ENCODE peak calls at places on chromosomes 3 and 15, in nine cellular contexts. One of them, this sample, is unnamed. For H3K27me3, the result is how much of the 10 kb centered on the place peaks cover.

GRCh38 chr3:196501316-196502064 is 2.1 kb downstream of the RNF168 start:
- DNase-seq in heart right ventricle: no peak
- DNase-seq in gastrocnemius medialis: no peak
- DNase-seq in uterus: no peak
- DNase-seq in iPS DF 6.9: no peak
- DNase-seq in dorsolateral prefrontal cortex: no peak
- DNase-seq in upper lobe of right lung: no peak
- DNase-seq in suprapubic skin: no peak
- DNase-seq in AG04450: no peak
- DNase-seq in this sample: no peak

GRCh38 chr3:64072111-64072510 is 48.8 kb upstream of the PSMD6 start:
- DNase-seq in uterus: no peak
- DNase-seq in dorsolateral prefrontal cortex: no peak
- DNase-seq in suprapubic skin: no peak
- DNase-seq in AG04450: no peak
- DNase-seq in gastrocnemius medialis: no peak
- DNase-seq in upper lobe of right lung: no peak
- DNase-seq in heart right ventricle: no peak
- DNase-seq in iPS DF 6.9: no peak
- DNase-seq in this sample: no peak

GRCh38 chr15:32849769-32850668 is 132.2 kb downstream of the GREM1 start:
- DNase-seq in dorsolateral prefrontal cortex: no peak
- DNase-seq in iPS DF 6.9: no peak
- DNase-seq in heart right ventricle: no peak
- DNase-seq in gastrocnemius medialis: no peak
- DNase-seq in suprapubic skin: no peak
- DNase-seq in upper lobe of right lung: no peak
- DNase-seq in AG04450: peak
- DNase-seq in uterus: no peak
- DNase-seq in this sample: no peak

GRCh38 chr3:117873236-117873635 is 1161.4 kb downstream of the IGSF11 start:
- DNase-seq in iPS DF 6.9: no peak
- DNase-seq in gastrocnemius medialis: no peak
- DNase-seq in AG04450: no peak
- DNase-seq in uterus: peak
- DNase-seq in upper lobe of right lung: no peak
- DNase-seq in heart right ventricle: peak
- DNase-seq in suprapubic skin: no peak
- DNase-seq in dorsolateral prefrontal cortex: peak
- DNase-seq in this sample: no peak

GRCh38 chr3:130933801-130934345 is 40.0 kb downstream of the ATP2C1 start:
- DNase-seq in iPS DF 6.9: no peak
- DNase-seq in heart right ventricle: no peak
- DNase-seq in AG04450: no peak
- DNase-seq in dorsolateral prefrontal cortex: no peak
- DNase-seq in uterus: no peak
- DNase-seq in gastrocnemius medialis: no peak
- DNase-seq in upper lobe of right lung: no peak
- DNase-seq in suprapubic skin: no peak
- DNase-seq in this sample: no peak

GRCh38 chr3:27696906-27697305 is 25.2 kb downstream of the EOMES start:
- DNase-seq in upper lobe of right lung: no peak
- DNase-seq in dorsolateral prefrontal cortex: no peak
- DNase-seq in suprapubic skin: no peak
- DNase-seq in AG04450: no peak
- DNase-seq in heart right ventricle: no peak
- DNase-seq in uterus: no peak
- DNase-seq in gastrocnemius medialis: no peak
- DNase-seq in iPS DF 6.9: no peak
- DNase-seq in this sample: no peak

GRCh38 chr3:183818706-183819624 is 6.4 kb downstream of the MAP6D1 start:
- DNase-seq in upper lobe of right lung: no peak
- DNase-seq in uterus: no peak
- DNase-seq in AG04450: no peak
- DNase-seq in dorsolateral prefrontal cortex: peak
- DNase-seq in iPS DF 6.9: no peak
- DNase-seq in suprapubic skin: no peak
- DNase-seq in heart right ventricle: no peak
- DNase-seq in gastrocnemius medialis: no peak
- DNase-seq in this sample: no peak

GRCh38 chr3:180018588-180018987 is 18.1 kb downstream of the PEX5L start:
- DNase-seq in iPS DF 6.9: no peak
- DNase-seq in uterus: no peak
- DNase-seq in upper lobe of right lung: no peak
- DNase-seq in AG04450: no peak
- DNase-seq in dorsolateral prefrontal cortex: peak
- DNase-seq in heart right ventricle: no peak
- DNase-seq in suprapubic skin: no peak
- DNase-seq in gastrocnemius medialis: no peak
- DNase-seq in this sample: no peak

GRCh38 chr3:42235532-42235931 is 30.5 kb downstream of the CCK start:
- DNase-seq in dorsolateral prefrontal cortex: no peak
- DNase-seq in AG04450: no peak
- DNase-seq in suprapubic skin: no peak
- DNase-seq in heart right ventricle: no peak
- DNase-seq in upper lobe of right lung: no peak
- DNase-seq in iPS DF 6.9: no peak
- DNase-seq in uterus: no peak
- DNase-seq in gastrocnemius medialis: no peak
- DNase-seq in this sample: no peak

GRCh38 chr3:39388741-39389248 is 5.6 kb downstream of the SLC25A38 start:
- DNase-seq in dorsolateral prefrontal cortex: no peak
- DNase-seq in upper lobe of right lung: no peak
- DNase-seq in suprapubic skin: no peak
- DNase-seq in uterus: no peak
- DNase-seq in heart right ventricle: no peak
- DNase-seq in AG04450: no peak
- DNase-seq in iPS DF 6.9: no peak
- DNase-seq in gastrocnemius medialis: no peak
- DNase-seq in this sample: no peak

GRCh38 chr15:31405200-31405929 is 78.7 kb downstream of the KLF13 start:
- DNase-seq in AG04450: no peak
- DNase-seq in uterus: no peak
- DNase-seq in gastrocnemius medialis: no peak
- DNase-seq in suprapubic skin: no peak
- DNase-seq in heart right ventricle: no peak
- DNase-seq in dorsolateral prefrontal cortex: no peak
- DNase-seq in iPS DF 6.9: no peak
- DNase-seq in upper lobe of right lung: no peak
- DNase-seq in this sample: no peak

GRCh38 chr3:72594615-72595215 is 253.5 kb downstream of the SHQ1 start:
- DNase-seq in gastrocnemius medialis: no peak
- DNase-seq in suprapubic skin: no peak
- DNase-seq in uterus: no peak
- DNase-seq in AG04450: no peak
- DNase-seq in upper lobe of right lung: no peak
- DNase-seq in dorsolateral prefrontal cortex: no peak
- DNase-seq in iPS DF 6.9: no peak
- DNase-seq in heart right ventricle: no peak
- DNase-seq in this sample: no peak

GRCh38 chr3:31043184-31043819 is 148.8 kb upstream of the GADL1 start:
- DNase-seq in AG04450: no peak
- DNase-seq in suprapubic skin: no peak
- DNase-seq in iPS DF 6.9: no peak
- DNase-seq in heart right ventricle: no peak
- DNase-seq in gastrocnemius medialis: no peak
- DNase-seq in upper lobe of right lung: no peak
- DNase-seq in dorsolateral prefrontal cortex: no peak
- DNase-seq in uterus: no peak
- DNase-seq in this sample: no peak

GRCh38 chr3:61927332-61927731 is 366.0 kb downstream of the PTPRG start:
- DNase-seq in suprapubic skin: peak
- DNase-seq in gastrocnemius medialis: peak
- DNase-seq in AG04450: peak
- DNase-seq in uterus: peak
- DNase-seq in upper lobe of right lung: no peak
- DNase-seq in iPS DF 6.9: no peak
- DNase-seq in dorsolateral prefrontal cortex: peak
- DNase-seq in heart right ventricle: peak
- DNase-seq in this sample: no peak

GRCh38 chr15:32861741-32862140 is 143.9 kb downstream of the GREM1 start:
- DNase-seq in upper lobe of right lung: peak
- DNase-seq in AG04450: no peak
- DNase-seq in uterus: no peak
- DNase-seq in gastrocnemius medialis: no peak
- DNase-seq in iPS DF 6.9: no peak
- DNase-seq in heart right ventricle: no peak
- DNase-seq in suprapubic skin: peak
- DNase-seq in dorsolateral prefrontal cortex: peak
- DNase-seq in this sample: no peak

GRCh38 chr15:32718822-32719716 is 1.3 kb downstream of the GREM1 start:
- DNase-seq in gastrocnemius medialis: no peak
- DNase-seq in dorsolateral prefrontal cortex: no peak
- DNase-seq in upper lobe of right lung: no peak
- DNase-seq in iPS DF 6.9: no peak
- DNase-seq in heart right ventricle: no peak
- DNase-seq in AG04450: no peak
- DNase-seq in suprapubic skin: no peak
- DNase-seq in uterus: no peak
- DNase-seq in this sample: no peak

GRCh38 chr15:40183636-40184463 is 23.0 kb downstream of the BUB1B start:
- DNase-seq in upper lobe of right lung: no peak
- DNase-seq in gastrocnemius medialis: no peak
- DNase-seq in suprapubic skin: no peak
- DNase-seq in dorsolateral prefrontal cortex: no peak
- DNase-seq in AG04450: no peak
- DNase-seq in iPS DF 6.9: no peak
- DNase-seq in uterus: no peak
- DNase-seq in heart right ventricle: no peak
- DNase-seq in this sample: no peak

GRCh38 chr15:29734917-29735572 is 87.2 kb downstream of the TJP1 start:
- DNase-seq in dorsolateral prefrontal cortex: no peak
- DNase-seq in iPS DF 6.9: no peak
- DNase-seq in suprapubic skin: no peak
- DNase-seq in gastrocnemius medialis: no peak
- DNase-seq in upper lobe of right lung: no peak
- DNase-seq in heart right ventricle: no peak
- DNase-seq in uterus: no peak
- DNase-seq in AG04450: no peak
- DNase-seq in this sample: no peak

GRCh38 chr15:50180578-50180977 is 1.4 kb upstream of the SLC27A2 start:
- DNase-seq in AG04450: no peak
- DNase-seq in uterus: no peak
- DNase-seq in suprapubic skin: no peak
- DNase-seq in dorsolateral prefrontal cortex: no peak
- DNase-seq in upper lobe of right lung: no peak
- DNase-seq in gastrocnemius medialis: no peak
- DNase-seq in heart right ventricle: no peak
- DNase-seq in iPS DF 6.9: no peak
- DNase-seq in this sample: no peak
- H3K27me3 ChIP-seq in AG04450: under half
- H3K27me3 ChIP-seq in uterus: under half
- H3K27me3 ChIP-seq in suprapubic skin: under half
- H3K27me3 ChIP-seq in dorsolateral prefrontal cortex: under half
- H3K27me3 ChIP-seq in upper lobe of right lung: under half
- H3K27me3 ChIP-seq in gastrocnemius medialis: under half
- H3K27me3 ChIP-seq in heart right ventricle: under half
- H3K27me3 ChIP-seq in iPS DF 6.9: under half
- H3K27me3 ChIP-seq in this sample: under half

DNA sequence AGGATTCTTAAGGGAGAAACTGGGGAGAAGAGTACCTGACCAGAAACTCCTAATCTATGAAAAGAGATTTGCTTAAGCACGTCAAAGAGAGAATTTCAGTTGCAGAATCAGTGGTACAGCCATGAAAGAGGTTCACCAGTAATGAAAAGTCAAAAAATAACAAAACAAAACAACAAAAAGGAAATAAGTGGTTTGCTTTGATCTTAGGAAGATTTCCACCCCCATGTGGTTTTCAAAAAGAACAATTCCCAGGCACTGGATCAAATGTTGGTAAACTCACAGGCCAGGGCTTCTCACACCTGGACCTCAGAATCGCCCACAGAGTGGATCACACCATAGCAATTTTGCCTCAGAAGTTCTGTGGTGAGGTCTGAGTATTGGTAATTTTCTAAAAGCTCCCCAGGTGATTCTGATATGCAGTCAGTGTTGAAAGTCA is 67.5 kb downstream of the TMEM39A start:
- DNase-seq in gastrocnemius medialis: no peak
- DNase-seq in AG04450: no peak
- DNase-seq in uterus: no peak
- DNase-seq in dorsolateral prefrontal cortex: no peak
- DNase-seq in suprapubic skin: no peak
- DNase-seq in iPS DF 6.9: no peak
- DNase-seq in heart right ventricle: no peak
- DNase-seq in upper lobe of right lung: no peak
- DNase-seq in this sample: no peak
- H3K27ac ChIP-seq in gastrocnemius medialis: no peak
- H3K27ac ChIP-seq in AG04450: no peak
- H3K27ac ChIP-seq in uterus: no peak
- H3K27ac ChIP-seq in dorsolateral prefrontal cortex: no peak
- H3K27ac ChIP-seq in suprapubic skin: no peak
- H3K27ac ChIP-seq in iPS DF 6.9: no peak
- H3K27ac ChIP-seq in heart right ventricle: no peak
- H3K27ac ChIP-seq in upper lobe of right lung: no peak
- H3K27ac ChIP-seq in this sample: no peak

GRCh38 chr15:61654918-61655317 is 405.3 kb downstream of the VPS13C start:
- DNase-seq in heart right ventricle: no peak
- DNase-seq in gastrocnemius medialis: peak
- DNase-seq in upper lobe of right lung: no peak
- DNase-seq in AG04450: no peak
- DNase-seq in suprapubic skin: no peak
- DNase-seq in dorsolateral prefrontal cortex: no peak
- DNase-seq in uterus: peak
- DNase-seq in iPS DF 6.9: no peak
- DNase-seq in this sample: no peak
- H3K27me3 ChIP-seq in heart right ventricle: under half
- H3K27me3 ChIP-seq in gastrocnemius medialis: under half
- H3K27me3 ChIP-seq in upper lobe of right lung: under half
- H3K27me3 ChIP-seq in AG04450: under half
- H3K27me3 ChIP-seq in suprapubic skin: under half
- H3K27me3 ChIP-seq in dorsolateral prefrontal cortex: under half
- H3K27me3 ChIP-seq in uterus: under half
- H3K27me3 ChIP-seq in iPS DF 6.9: under half
- H3K27me3 ChIP-seq in this sample: under half

GRCh38 chr3:16883057-16883725 is 1.6 kb upstream of the PLCL2 start:
- DNase-seq in gastrocnemius medialis: peak
- DNase-seq in AG04450: no peak
- DNase-seq in uterus: peak
- DNase-seq in heart right ventricle: no peak
- DNase-seq in upper lobe of right lung: no peak
- DNase-seq in dorsolateral prefrontal cortex: no peak
- DNase-seq in iPS DF 6.9: no peak
- DNase-seq in suprapubic skin: peak
- DNase-seq in this sample: no peak

GRCh38 chr3:16885588-16885903 is 791 bp downstream of the PLCL2 start:
- DNase-seq in uterus: no peak
- DNase-seq in gastrocnemius medialis: peak
- DNase-seq in AG04450: no peak
- DNase-seq in heart right ventricle: no peak
- DNase-seq in upper lobe of right lung: no peak
- DNase-seq in suprapubic skin: no peak
- DNase-seq in dorsolateral prefrontal cortex: no peak
- DNase-seq in iPS DF 6.9: no peak
- DNase-seq in this sample: no peak

GRCh38 chr3:16883726-16884083 is 1.1 kb upstream of the PLCL2 start:
- DNase-seq in upper lobe of right lung: no peak
- DNase-seq in AG04450: no peak
- DNase-seq in uterus: no peak
- DNase-seq in heart right ventricle: no peak
- DNase-seq in suprapubic skin: no peak
- DNase-seq in iPS DF 6.9: no peak
- DNase-seq in gastrocnemius medialis: no peak
- DNase-seq in dorsolateral prefrontal cortex: no peak
- DNase-seq in this sample: no peak

GRCh38 chr3:16884748-16885587 is at the start of gene PLCL2:
- DNase-seq in gastrocnemius medialis: no peak
- DNase-seq in AG04450: no peak
- DNase-seq in dorsolateral prefrontal cortex: peak
- DNase-seq in suprapubic skin: no peak
- DNase-seq in upper lobe of right lung: peak
- DNase-seq in uterus: peak
- DNase-seq in iPS DF 6.9: no peak
- DNase-seq in heart right ventricle: peak
- DNase-seq in this sample: peak

GRCh38 chr3:16884084-16884747 is 539 bp upstream of the PLCL2 start:
- DNase-seq in upper lobe of right lung: peak
- DNase-seq in gastrocnemius medialis: peak
- DNase-seq in suprapubic skin: peak
- DNase-seq in dorsolateral prefrontal cortex: no peak
- DNase-seq in iPS DF 6.9: peak
- DNase-seq in heart right ventricle: peak
- DNase-seq in AG04450: no peak
- DNase-seq in uterus: peak
- DNase-seq in this sample: peak
- H3K27ac ChIP-seq in upper lobe of right lung: peak
- H3K27ac ChIP-seq in gastrocnemius medialis: peak
- H3K27ac ChIP-seq in suprapubic skin: peak
- H3K27ac ChIP-seq in dorsolateral prefrontal cortex: peak
- H3K27ac ChIP-seq in iPS DF 6.9: no peak
- H3K27ac ChIP-seq in heart right ventricle: peak
- H3K27ac ChIP-seq in AG04450: no peak
- H3K27ac ChIP-seq in uterus: peak
- H3K27ac ChIP-seq in this sample: peak

This sample was measured in CD8-positive, alpha-beta memory T cell.